ENCODE peak calls at places on chromosomes 7 and 10, in four cellular contexts. T is heart left ventricle, W is psoas muscle, J is lung. K is an unnamed sample.
A peak's percentile ranks its signal among the peaks of the same experiment; 100 is the strongest.

GRCh38 chr10:77710081-77710551 is 72.5 kb upstream of the KCNMA1 start:
- ATAC-seq in T (peak; percentile 13), W (no peak), J (no peak), K (no peak)

GRCh38 chr7:100093498-100093897 is 4.7 kb downstream of the COPS6 start:
- ATAC-seq in T (no peak), W (no peak), J (no peak), K (peak; percentile 18)

GRCh38 chr7:102097601-102098161 is 189.0 kb upstream of the SH2B2 start:
- ATAC-seq in T (no peak), W (no peak), J (no peak), K (no peak)

GRCh38 chr7:81519886-81520285 is 250.0 kb downstream of the HGF start:
- ATAC-seq in T (no peak), W (no peak), J (no peak), K (no peak)

GRCh38 chr10:4656576-4657194 is 169.3 kb upstream of the AKR1E2 start:
- ATAC-seq in T (peak; percentile 70), W (peak; percentile 69), J (no peak), K (no peak)

GRCh38 chr7:49631071-49631826 is 142.2 kb upstream of the VWC2 start:
- ATAC-seq in T (peak; percentile 40), W (no peak), J (no peak), K (no peak)

GRCh38 chr10:96714856-96715255 is 5.5 kb downstream of the PIK3AP1 start:
- ATAC-seq in T (no peak), W (no peak), J (no peak), K (no peak)

GRCh38 chr7:73717025-73717807 is 2.3 kb downstream of the STX1A start:
- ATAC-seq in T (no peak), W (no peak), J (no peak), K (no peak)

GRCh38 chr10:11242443-11243386 is 225.0 kb downstream of the CELF2 start:
- ATAC-seq in T (peak; percentile 96), W (peak; percentile 85), J (no peak), K (peak; percentile 39)

GRCh38 chr7:138127996-138128395 is 51.7 kb downstream of the AKR1D1 start:
- ATAC-seq in T (no peak), W (no peak), J (no peak), K (no peak)

GRCh38 chr10:4678951-4679671 is 146.9 kb upstream of the AKR1E2 start:
- ATAC-seq in T (no peak), W (no peak), J (no peak), K (no peak)

GRCh38 chr10:119360181-119360921 is 153.0 kb downstream of the GRK5 start:
- ATAC-seq in T (peak; percentile 47), W (peak; percentile 15), J (no peak), K (no peak)

GRCh38 chr7:55314967-55315366 is 50.2 kb upstream of the LANCL2 start:
- ATAC-seq in T (no peak), W (no peak), J (no peak), K (no peak)

GRCh38 chr7:26201261-26202018 is at the start of gene CBX3:
- ATAC-seq in T (peak; percentile 80), W (peak; percentile 75), J (peak; percentile 74), K (peak; percentile 75)

GRCh38 chr10:58280982-58281752 is 12.2 kb downstream of the CISD1 start:
- ATAC-seq in T (no peak), W (no peak), J (no peak), K (no peak)

GRCh38 chr7:141361479-141361878 is 189.7 kb upstream of the AGK start:
- ATAC-seq in T (peak; percentile 37), W (no peak), J (no peak), K (no peak)

GRCh38 chr7:1020849-1021251 is 23.5 kb upstream of the GPR146 start:
- ATAC-seq in T (no peak), W (no peak), J (no peak), K (no peak)
- TF ChIP-seq CTCF in T (no peak), W (peak; percentile 14), J (no peak), K (peak; percentile 22)

GRCh38 chr10:13515467-13515866 is 13.3 kb downstream of the BEND7 start:
- ATAC-seq in T (no peak), W (no peak), J (no peak), K (no peak)
- H3K4me3 ChIP-seq in T (no peak overlapping the region), W (no peak overlapping the region), J (no peak overlapping the region), K (no peak overlapping the region)

GRCh38 chr7:30284298-30285066 is at the start of gene ZNRF2:
- ATAC-seq in T (peak; percentile 98), W (peak; percentile 93), J (peak; percentile 93), K (peak; percentile 94)
- TF ChIP-seq CTCF in T (peak; percentile 29), W (peak; percentile 46), J (peak; percentile 16), K (peak; percentile 71)

GRCh38 chr7:128801008-128801407 is 9.2 kb downstream of the CCDC136 start:
- ATAC-seq in T (no peak), W (no peak), J (no peak), K (no peak)
- H3K4me3 ChIP-seq in T (no peak overlapping the region), W (no peak overlapping the region), J (no peak overlapping the region), K (no peak overlapping the region)

GRCh38 chr7:135710417-135711138 is 17.4 kb downstream of the SLC13A4 start:
- ATAC-seq in T (no peak), W (peak; percentile 42), J (no peak), K (no peak)

GRCh38 chr7:135713836-135714470 is 14.0 kb downstream of the SLC13A4 start:
- ATAC-seq in T (no peak), W (no peak), J (no peak), K (no peak)

GRCh38 chr7:135714534-135715009 is 13.4 kb downstream of the SLC13A4 start:
- ATAC-seq in T (no peak), W (peak; percentile 68), J (no peak), K (no peak)

GRCh38 chr7:135712796-135713195 is 15.2 kb downstream of the SLC13A4 start:
- ATAC-seq in T (no peak), W (no peak), J (no peak), K (no peak)

GRCh38 chr7:135712182-135712782 is 15.7 kb downstream of the SLC13A4 start:
- ATAC-seq in T (peak; percentile 43), W (no peak), J (no peak), K (no peak)
- TF ChIP-seq CTCF in T (no peak), W (no peak), J (no peak), K (no peak)

DNA sequence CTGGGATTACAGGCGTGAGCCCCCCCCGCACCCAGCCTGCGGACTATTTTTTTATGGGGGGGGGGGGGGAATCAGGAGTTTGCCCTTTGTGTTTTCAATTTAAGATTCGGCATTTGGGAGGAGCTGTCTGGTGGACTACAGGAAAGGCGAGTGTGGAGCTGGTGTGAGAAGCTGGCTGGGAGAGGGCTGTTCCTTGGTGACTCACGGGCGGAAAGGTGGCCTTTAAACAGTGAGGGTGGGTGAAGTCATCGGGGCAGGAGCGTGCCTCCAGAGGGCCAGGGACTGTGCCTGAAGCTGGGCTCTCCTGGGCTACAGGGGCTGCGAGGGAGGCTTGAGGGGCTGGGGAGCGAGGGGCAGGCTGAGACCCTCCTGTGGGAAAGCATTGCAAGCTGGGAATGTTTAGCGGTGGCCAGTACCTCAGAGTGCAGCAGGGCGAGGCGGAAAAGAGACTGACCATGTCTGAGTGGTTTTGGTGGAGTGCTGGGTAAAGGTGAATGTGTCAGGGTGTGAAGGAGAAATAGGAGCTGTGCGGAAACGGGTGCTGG is 39.7 kb upstream of the ZNF32 start:
- ATAC-seq in T (no peak), W (no peak), J (no peak), K (no peak)
- H3K4me3 ChIP-seq in T (no peak overlapping the region), W (no peak overlapping the region), J (no peak overlapping the region), K (no peak overlapping the region)

DNA sequence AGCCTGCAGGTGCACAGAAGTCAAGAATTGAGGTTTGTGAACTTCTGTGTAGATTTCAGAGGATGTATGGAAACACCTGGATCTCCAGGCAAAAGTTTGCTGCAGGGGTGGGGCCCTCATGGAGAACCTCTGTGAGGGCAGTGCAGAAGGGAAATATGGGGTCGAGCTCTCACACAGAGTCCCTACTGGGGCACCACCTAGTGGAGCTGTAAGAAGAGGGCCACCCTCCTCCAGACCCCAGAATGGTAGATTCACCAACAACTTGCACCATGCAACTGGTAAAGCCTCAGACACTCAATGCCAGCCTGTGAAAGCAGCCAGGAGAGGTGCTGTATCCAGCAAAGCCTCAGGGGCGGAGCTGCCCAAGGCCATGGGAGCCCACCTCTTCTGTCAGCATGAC is 205.8 kb downstream of the CCSER2 start:
- ATAC-seq in T (no peak), W (no peak), J (no peak), K (no peak)
- TF ChIP-seq CTCF in T (no peak), W (no peak), J (no peak), K (no peak)

K was measured in gastroesophageal sphincter.